ENCODE peak calls at places on chromosomes 13 and 19, in four cellular contexts. T is T-helper 2 cell; E is LHCN-M2; U is activated T-helper 1 cell treated with anti-CD3 and anti-CD28 coated beads, Interleukin-12 subunit alpha, Interleukin-12 subunit beta, Interleukin-2, Interleukin-4 antibody, amounts not matched to agents 30 ng/mL and 10 ng/mL and 1 ng/mL, durations not matched to agents 14 hours and 24 hours and 36 hours. L is an unnamed sample.

GRCh38 chr19:41377977-41378707 is 1.8 kb downstream of the TMEM91 start:
- DNase-seq in E (no peak), U (no peak), T (no peak), L (no peak)

GRCh38 chr19:42281175-42282035 is 12.4 kb downstream of the CIC start:
- DNase-seq in U (no peak), E (peak), T (no peak), L (peak)

GRCh38 chr13:73816702-73817101 is 317.5 kb downstream of the KLF12 start:
- DNase-seq in T (no peak), U (no peak), E (no peak), L (no peak)

GRCh38 chr13:65063753-65064152 is 2166.4 kb downstream of the PCDH9 start:
- DNase-seq in E (no peak), U (no peak), T (no peak), L (no peak)

GRCh38 chr13:94607939-94608338 is 6.3 kb downstream of the GPR180 start:
- DNase-seq in U (no peak), E (no peak), T (no peak), L (no peak)

GRCh38 chr19:21197589-21198295 is 55.9 kb downstream of the ZNF431 start:
- DNase-seq in E (no peak), T (no peak), U (no peak), L (no peak)

GRCh38 chr13:44739539-44739938 is 163.4 kb upstream of the TSC22D1 start:
- DNase-seq in E (no peak), U (no peak), T (no peak), L (no peak)

GRCh38 chr19:14413765-14414171 is 5.4 kb downstream of the DDX39A start:
- DNase-seq in E (peak), T (no peak), U (no peak), L (no peak)

GRCh38 chr19:58182577-58182988 is 278 bp upstream of the ZNF274 start:
- DNase-seq in T (peak), U (no peak), E (peak), L (no peak)

GRCh38 chr19:39996218-39996810 is 546 bp upstream of the ZNF546 start:
- DNase-seq in E (peak), T (no peak), U (no peak), L (no peak)

GRCh38 chr13:64154514-64154913 is 2738.9 kb upstream of the PCDH20 start:
- DNase-seq in U (no peak), E (peak), T (no peak), L (no peak)

GRCh38 chr19:39539165-39539518 is 819 bp downstream of the EID2 start:
- DNase-seq in T (no peak), U (no peak), E (no peak), L (no peak)

GRCh38 chr19:58033741-58034475 is at the start of gene ZSCAN1:
- DNase-seq in E (no peak), U (no peak), T (no peak), L (peak)

GRCh38 chr19:41542622-41543021 is 33.3 kb upstream of the CEACAM21 start:
- DNase-seq in T (no peak), E (no peak), U (no peak), L (no peak)

GRCh38 chr13:27274631-27275030 is 4.0 kb downstream of the RASL11A start:
- DNase-seq in E (no peak), U (no peak), T (no peak), L (no peak)

GRCh38 chr13:48586591-48587103 is 53.8 kb upstream of the RCBTB2 start:
- DNase-seq in T (no peak), U (no peak), E (no peak), L (peak)

GRCh38 chr13:41915096-41915495 is 45.8 kb downstream of the VWA8 start:
- DNase-seq in T (no peak), U (no peak), E (no peak), L (no peak)

GRCh38 chr13:28059214-28059613 is 41.2 kb downstream of the FLT3 start:
- DNase-seq in U (peak), T (no peak), E (peak), L (no peak)

GRCh38 chr19:6424190-6424938 is at the start of gene KHSRP:
- DNase-seq in U (no peak), E (no peak), T (no peak), L (no peak)

GRCh38 chr19:38362076-38362945 is 12.1 kb upstream of the PSMD8 start:
- DNase-seq in T (peak), E (peak), U (peak), L (peak)

GRCh38 chr19:903266-903797 is 9.7 kb downstream of the R3HDM4 start:
- DNase-seq in U (no peak), E (no peak), T (no peak), L (no peak)

GRCh38 chr13:42895781-42896180 is 96.3 kb downstream of the EPSTI1 start:
- DNase-seq in T (no peak), E (no peak), U (no peak), L (no peak)

GRCh38 chr19:48926909-48927308 is 6.6 kb upstream of the DHDH start:
- DNase-seq in T (no peak), E (peak), U (no peak), L (no peak)

GRCh38 chr13:93230466-93230865 is 3.9 kb downstream of the GPC6 start:
- DNase-seq in U (no peak), E (peak), T (no peak), L (no peak)

GRCh38 chr13:76732367-76732766 is 153.8 kb downstream of the KCTD12 start:
- DNase-seq in T (no peak), E (no peak), U (no peak), L (no peak)

GRCh38 chr19:40009674-40010073 is 12.8 kb downstream of the ZNF546 start:
- DNase-seq in T (no peak), E (no peak), U (no peak), L (no peak)

GRCh38 chr19:2332341-2333026 is 4.0 kb downstream of the SPPL2B start:
- DNase-seq in U (peak), E (no peak), T (no peak), L (no peak)